ENCODE peak calls at places on chromosomes 11 and 22, in five cellular contexts. One of them, this sample, is unnamed.

GRCh38 chr11:29783506-29783905 is 233.3 kb downstream of the KCNA4 start:
- DNase-seq in activated CD4-positive, CD25-positive, alpha-beta regulatory T cell: no peak
- DNase-seq in activated T-cell treated with anti-CD3 and anti-CD28 coated beads, Interleukin-2, amount 50 U/mL, for 72 hours: no peak
- DNase-seq in GM10248: no peak
- DNase-seq in C1 segment of cervical spinal cord: no peak
- DNase-seq in this sample: no peak

GRCh38 chr11:37076866-37077265 is 478.8 kb upstream of the RAG2 start:
- DNase-seq in activated CD4-positive, CD25-positive, alpha-beta regulatory T cell: no peak
- DNase-seq in activated T-cell treated with anti-CD3 and anti-CD28 coated beads, Interleukin-2, amount 50 U/mL, for 72 hours: no peak
- DNase-seq in GM10248: no peak
- DNase-seq in C1 segment of cervical spinal cord: no peak
- DNase-seq in this sample: no peak

GRCh38 chr11:2808850-2809847 is 76.4 kb downstream of the CDKN1C start:
- DNase-seq in activated CD4-positive, CD25-positive, alpha-beta regulatory T cell: no peak
- DNase-seq in activated T-cell treated with anti-CD3 and anti-CD28 coated beads, Interleukin-2, amount 50 U/mL, for 72 hours: no peak
- DNase-seq in GM10248: no peak
- DNase-seq in C1 segment of cervical spinal cord: no peak
- DNase-seq in this sample: no peak

GRCh38 chr11:130513132-130513531 is 64.7 kb downstream of the ADAMTS15 start:
- DNase-seq in activated CD4-positive, CD25-positive, alpha-beta regulatory T cell: no peak
- DNase-seq in activated T-cell treated with anti-CD3 and anti-CD28 coated beads, Interleukin-2, amount 50 U/mL, for 72 hours: no peak
- DNase-seq in GM10248: no peak
- DNase-seq in C1 segment of cervical spinal cord: no peak
- DNase-seq in this sample: peak

GRCh38 chr22:24450600-24450999 is 23.2 kb downstream of the ADORA2A start:
- DNase-seq in activated CD4-positive, CD25-positive, alpha-beta regulatory T cell: no peak
- DNase-seq in activated T-cell treated with anti-CD3 and anti-CD28 coated beads, Interleukin-2, amount 50 U/mL, for 72 hours: no peak
- DNase-seq in GM10248: no peak
- DNase-seq in C1 segment of cervical spinal cord: no peak
- DNase-seq in this sample: no peak

GRCh38 chr11:31645747-31646146 is 136.2 kb downstream of the ELP4 start:
- DNase-seq in activated CD4-positive, CD25-positive, alpha-beta regulatory T cell: no peak
- DNase-seq in activated T-cell treated with anti-CD3 and anti-CD28 coated beads, Interleukin-2, amount 50 U/mL, for 72 hours: no peak
- DNase-seq in GM10248: no peak
- DNase-seq in C1 segment of cervical spinal cord: no peak
- DNase-seq in this sample: peak

GRCh38 chr11:85923455-85923854 is 68.3 kb downstream of the CCDC83 start:
- DNase-seq in activated CD4-positive, CD25-positive, alpha-beta regulatory T cell: no peak
- DNase-seq in activated T-cell treated with anti-CD3 and anti-CD28 coated beads, Interleukin-2, amount 50 U/mL, for 72 hours: no peak
- DNase-seq in GM10248: no peak
- DNase-seq in C1 segment of cervical spinal cord: no peak
- DNase-seq in this sample: no peak

GRCh38 chr11:38169286-38169685 is 1571.2 kb upstream of the RAG2 start:
- DNase-seq in activated CD4-positive, CD25-positive, alpha-beta regulatory T cell: no peak
- DNase-seq in activated T-cell treated with anti-CD3 and anti-CD28 coated beads, Interleukin-2, amount 50 U/mL, for 72 hours: no peak
- DNase-seq in GM10248: no peak
- DNase-seq in C1 segment of cervical spinal cord: no peak
- DNase-seq in this sample: peak

GRCh38 chr11:37449146-37449545 is 851.1 kb upstream of the RAG2 start:
- DNase-seq in activated CD4-positive, CD25-positive, alpha-beta regulatory T cell: no peak
- DNase-seq in activated T-cell treated with anti-CD3 and anti-CD28 coated beads, Interleukin-2, amount 50 U/mL, for 72 hours: no peak
- DNase-seq in GM10248: no peak
- DNase-seq in C1 segment of cervical spinal cord: no peak
- DNase-seq in this sample: peak

GRCh38 chr11:35347921-35348331 is 71.4 kb downstream of the SLC1A2 start:
- DNase-seq in activated CD4-positive, CD25-positive, alpha-beta regulatory T cell: no peak
- DNase-seq in activated T-cell treated with anti-CD3 and anti-CD28 coated beads, Interleukin-2, amount 50 U/mL, for 72 hours: no peak
- DNase-seq in GM10248: no peak
- DNase-seq in C1 segment of cervical spinal cord: peak
- DNase-seq in this sample: peak

GRCh38 chr11:125448136-125448535 is 47.9 kb downstream of the FEZ1 start:
- DNase-seq in activated CD4-positive, CD25-positive, alpha-beta regulatory T cell: no peak
- DNase-seq in activated T-cell treated with anti-CD3 and anti-CD28 coated beads, Interleukin-2, amount 50 U/mL, for 72 hours: no peak
- DNase-seq in GM10248: no peak
- DNase-seq in C1 segment of cervical spinal cord: no peak
- DNase-seq in this sample: peak

GRCh38 chr22:24494535-24495364 is at the start of gene UPB1:
- DNase-seq in activated CD4-positive, CD25-positive, alpha-beta regulatory T cell: no peak
- DNase-seq in activated T-cell treated with anti-CD3 and anti-CD28 coated beads, Interleukin-2, amount 50 U/mL, for 72 hours: no peak
- DNase-seq in GM10248: no peak
- DNase-seq in C1 segment of cervical spinal cord: no peak
- DNase-seq in this sample: no peak

GRCh38 chr22:28398987-28399386 is 280.7 kb downstream of the TTC28 start:
- DNase-seq in activated CD4-positive, CD25-positive, alpha-beta regulatory T cell: no peak
- DNase-seq in activated T-cell treated with anti-CD3 and anti-CD28 coated beads, Interleukin-2, amount 50 U/mL, for 72 hours: no peak
- DNase-seq in GM10248: no peak
- DNase-seq in C1 segment of cervical spinal cord: no peak
- DNase-seq in this sample: no peak

GRCh38 chr22:42203609-42204008 is 66.8 kb downstream of the TCF20 start:
- DNase-seq in activated CD4-positive, CD25-positive, alpha-beta regulatory T cell: no peak
- DNase-seq in activated T-cell treated with anti-CD3 and anti-CD28 coated beads, Interleukin-2, amount 50 U/mL, for 72 hours: no peak
- DNase-seq in GM10248: no peak
- DNase-seq in C1 segment of cervical spinal cord: no peak
- DNase-seq in this sample: no peak

GRCh38 chr11:122317337-122317736 is 201.3 kb upstream of the BLID start:
- DNase-seq in activated CD4-positive, CD25-positive, alpha-beta regulatory T cell: no peak
- DNase-seq in activated T-cell treated with anti-CD3 and anti-CD28 coated beads, Interleukin-2, amount 50 U/mL, for 72 hours: no peak
- DNase-seq in GM10248: no peak
- DNase-seq in C1 segment of cervical spinal cord: no peak
- DNase-seq in this sample: peak

GRCh38 chr11:100684101-100685065 is 2.7 kb upstream of the ARHGAP42 start:
- DNase-seq in activated CD4-positive, CD25-positive, alpha-beta regulatory T cell: no peak
- DNase-seq in activated T-cell treated with anti-CD3 and anti-CD28 coated beads, Interleukin-2, amount 50 U/mL, for 72 hours: no peak
- DNase-seq in GM10248: no peak
- DNase-seq in C1 segment of cervical spinal cord: no peak
- DNase-seq in this sample: peak

GRCh38 chr11:96162816-96163499 is 180.0 kb downstream of the MAML2 start:
- DNase-seq in activated CD4-positive, CD25-positive, alpha-beta regulatory T cell: no peak
- DNase-seq in activated T-cell treated with anti-CD3 and anti-CD28 coated beads, Interleukin-2, amount 50 U/mL, for 72 hours: no peak
- DNase-seq in GM10248: no peak
- DNase-seq in C1 segment of cervical spinal cord: peak
- DNase-seq in this sample: peak

GRCh38 chr11:69022268-69022667 is 9.2 kb upstream of the MRGPRF start:
- DNase-seq in activated CD4-positive, CD25-positive, alpha-beta regulatory T cell: no peak
- DNase-seq in activated T-cell treated with anti-CD3 and anti-CD28 coated beads, Interleukin-2, amount 50 U/mL, for 72 hours: no peak
- DNase-seq in GM10248: no peak
- DNase-seq in C1 segment of cervical spinal cord: no peak
- DNase-seq in this sample: no peak

GRCh38 chr11:132405728-132406127 is 1035.3 kb downstream of the NTM start:
- DNase-seq in activated CD4-positive, CD25-positive, alpha-beta regulatory T cell: no peak
- DNase-seq in activated T-cell treated with anti-CD3 and anti-CD28 coated beads, Interleukin-2, amount 50 U/mL, for 72 hours: no peak
- DNase-seq in GM10248: no peak
- DNase-seq in C1 segment of cervical spinal cord: no peak
- DNase-seq in this sample: no peak

GRCh38 chr11:33195391-33196190 is 34.3 kb upstream of the CSTF3 start:
- DNase-seq in activated CD4-positive, CD25-positive, alpha-beta regulatory T cell: no peak
- DNase-seq in activated T-cell treated with anti-CD3 and anti-CD28 coated beads, Interleukin-2, amount 50 U/mL, for 72 hours: no peak
- DNase-seq in GM10248: no peak
- DNase-seq in C1 segment of cervical spinal cord: no peak
- DNase-seq in this sample: no peak

GRCh38 chr11:79973701-79974626 is 533.1 kb upstream of the TENM4 start:
- DNase-seq in activated CD4-positive, CD25-positive, alpha-beta regulatory T cell: no peak
- DNase-seq in activated T-cell treated with anti-CD3 and anti-CD28 coated beads, Interleukin-2, amount 50 U/mL, for 72 hours: no peak
- DNase-seq in GM10248: no peak
- DNase-seq in C1 segment of cervical spinal cord: no peak
- DNase-seq in this sample: peak

GRCh38 chr11:10568486-10568941 is at the start of gene LYVE1:
- DNase-seq in activated CD4-positive, CD25-positive, alpha-beta regulatory T cell: no peak
- DNase-seq in activated T-cell treated with anti-CD3 and anti-CD28 coated beads, Interleukin-2, amount 50 U/mL, for 72 hours: no peak
- DNase-seq in GM10248: no peak
- DNase-seq in C1 segment of cervical spinal cord: no peak
- DNase-seq in this sample: no peak

GRCh38 chr22:48102581-48102980 is 1340.1 kb downstream of the TBC1D22A start:
- DNase-seq in activated CD4-positive, CD25-positive, alpha-beta regulatory T cell: no peak
- DNase-seq in activated T-cell treated with anti-CD3 and anti-CD28 coated beads, Interleukin-2, amount 50 U/mL, for 72 hours: no peak
- DNase-seq in GM10248: no peak
- DNase-seq in C1 segment of cervical spinal cord: no peak
- DNase-seq in this sample: no peak

GRCh38 chr11:2825261-2825885 is 60.2 kb downstream of the CDKN1C start:
- DNase-seq in activated CD4-positive, CD25-positive, alpha-beta regulatory T cell: no peak
- DNase-seq in activated T-cell treated with anti-CD3 and anti-CD28 coated beads, Interleukin-2, amount 50 U/mL, for 72 hours: no peak
- DNase-seq in GM10248: no peak
- DNase-seq in C1 segment of cervical spinal cord: no peak
- DNase-seq in this sample: peak

GRCh38 chr11:15613231-15613630 is 498.5 kb downstream of the INSC start:
- DNase-seq in activated CD4-positive, CD25-positive, alpha-beta regulatory T cell: no peak
- DNase-seq in activated T-cell treated with anti-CD3 and anti-CD28 coated beads, Interleukin-2, amount 50 U/mL, for 72 hours: no peak
- DNase-seq in GM10248: no peak
- DNase-seq in C1 segment of cervical spinal cord: no peak
- DNase-seq in this sample: no peak

This sample was measured in M059J.